ENCODE peak calls at places on chromosomes 4 and X, in five cellular contexts. M, U, C, V and H are unnamed samples.

GRCh38 chr4:100288167-100288566 is 97.9 kb upstream of the DDIT4L start:
- DNase-seq in V (peak; percentile 59), U (no peak), C (no peak), M (no peak), H (peak; percentile 48)

GRCh38 chr4:73631565-73632226 is 11.5 kb upstream of the RASSF6 start:
- DNase-seq in U (no peak), M (no peak), C (peak; percentile 32), V (no peak), H (no peak)

GRCh38 chrX:39903343-39903742 is 194.4 kb downstream of the BCOR start:
- DNase-seq in C (no peak), V (peak; percentile 77), M (no peak), U (no peak), H (peak; percentile 25)

GRCh38 chrX:119478504-119478903 is 10.3 kb downstream of the SLC25A5 start:
- DNase-seq in M (no peak), V (no peak), C (no peak), U (no peak), H (no peak)

GRCh38 chr4:93646225-93646930 is 182.2 kb upstream of the ATOH1 start:
- DNase-seq in M (no peak), U (no peak), C (no peak), V (no peak), H (peak; percentile 65)

GRCh38 chrX:72003811-72004750 is 93.4 kb downstream of the NHSL2 start:
- DNase-seq in M (peak; percentile 48), V (peak; percentile 44), C (no peak), U (peak; percentile 40), H (peak; percentile 42)

GRCh38 chr4:101600287-101600686 is 190.2 kb upstream of the BANK1 start:
- DNase-seq in C (no peak), M (no peak), V (no peak), U (no peak), H (no peak)

GRCh38 chr4:4848540-4848939 is 10.9 kb upstream of the MSX1 start:
- DNase-seq in M (no peak), U (no peak), C (no peak), V (no peak), H (no peak)

GRCh38 chr4:115883251-115883650 is 769.8 kb upstream of the NDST4 start:
- DNase-seq in C (no peak), U (no peak), M (no peak), V (no peak), H (no peak)

GRCh38 chr4:175339100-175339707 is 421.0 kb downstream of the ADAM29 start:
- DNase-seq in U (no peak), C (no peak), V (peak; percentile 73), M (no peak), H (no peak)

GRCh38 chr4:169268951-169269781 is 1.6 kb downstream of the SH3RF1 start:
- DNase-seq in M (no peak), V (peak; percentile 90), U (no peak), C (no peak), H (peak; percentile 74)

GRCh38 chr4:173518419-173519102 is 11.5 kb downstream of the HAND2 start:
- DNase-seq in U (no peak), M (peak; percentile 64), V (no peak), C (no peak), H (no peak)

GRCh38 chr4:6565691-6566431 is 9.1 kb upstream of the MAN2B2 start:
- DNase-seq in C (no peak), U (no peak), V (no peak), M (no peak), H (no peak)
- H3K9ac ChIP-seq in C (no peak overlapping the region), U (no peak overlapping the region), V (no peak overlapping the region), M (no peak overlapping the region), H (no peak overlapping the region)

GRCh38 chr4:25486171-25486570 is 109.1 kb downstream of the ANAPC4 start:
- DNase-seq in C (no peak), V (no peak), M (no peak), U (no peak), H (peak; percentile 50)
- TF ChIP-seq EZH2phosphoT487 in C (no peak), V (no peak), M (no peak), U (no peak), H (no peak)

GRCh38 chrX:134654398-134655012 is 3.8 kb downstream of the PLAC1 start:
- DNase-seq in M (no peak), V (no peak), U (no peak), C (no peak), H (no peak)
- H3K9ac ChIP-seq in M (no peak overlapping the region), V (no peak overlapping the region), U (no peak overlapping the region), C (no peak overlapping the region), H (no peak overlapping the region)

DNA sequence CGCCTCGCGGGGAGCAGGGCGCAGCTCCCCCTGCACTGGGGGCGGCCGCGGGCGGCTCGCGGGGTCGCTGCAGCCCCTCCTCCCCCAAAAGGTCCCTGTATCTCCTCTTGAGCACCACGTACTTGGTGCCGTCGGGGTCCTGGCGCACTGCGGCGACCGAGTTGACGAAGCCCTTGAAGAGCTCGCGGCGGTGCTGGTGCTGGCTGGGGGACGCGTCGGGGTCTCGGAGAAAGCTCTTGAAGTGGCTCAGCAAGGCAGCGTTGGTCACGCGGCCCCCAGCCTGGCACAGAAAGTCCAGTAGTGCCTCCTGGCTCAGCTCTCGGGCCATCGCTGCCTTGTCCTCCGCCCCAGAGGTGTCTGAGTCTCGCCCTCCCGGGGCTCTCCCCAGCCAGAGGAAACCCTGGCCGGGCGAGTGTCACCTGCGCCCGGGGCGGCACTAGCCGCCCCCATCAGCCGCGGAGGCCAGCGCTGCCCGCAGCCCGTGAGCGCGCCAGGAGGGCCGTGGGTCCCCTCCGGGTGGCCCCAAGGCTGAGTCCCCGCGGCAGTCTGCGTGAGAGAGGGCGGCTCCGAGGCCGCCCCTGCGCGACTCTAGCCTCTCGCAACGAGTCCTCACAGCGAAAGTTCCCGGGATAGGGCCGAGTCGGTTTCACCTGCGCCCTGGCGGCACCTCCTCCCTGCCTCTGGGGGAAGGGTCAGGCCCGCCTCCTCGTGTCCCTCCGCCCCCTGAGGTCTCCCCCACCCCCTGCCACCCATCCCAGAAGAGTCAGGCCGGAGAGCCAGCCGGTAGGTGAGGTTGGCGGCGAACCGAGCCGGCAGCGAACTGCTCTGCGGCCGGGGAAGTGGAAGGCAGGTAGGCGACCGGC is at the start of gene SOWAHB:
- DNase-seq in V (peak; percentile 29), U (peak; percentile 69), M (peak; percentile 58), C (peak; percentile 90), H (peak; percentile 84)
- TF ChIP-seq EZH2phosphoT487 in V (no peak), U (no peak), M (no peak), C (no peak), H (no peak)

GRCh38 chr4:132770776-132771175 is 378.3 kb upstream of the PCDH10 start:
- DNase-seq in M (no peak), U (no peak), C (no peak), V (no peak), H (no peak)

GRCh38 chr4:132763465-132763864 is 385.6 kb upstream of the PCDH10 start:
- DNase-seq in U (no peak), V (no peak), C (no peak), M (no peak), H (no peak)

GRCh38 chr4:132767901-132768300 is 381.2 kb upstream of the PCDH10 start:
- DNase-seq in C (no peak), V (no peak), M (no peak), U (no peak), H (no peak)
- H3K9ac ChIP-seq in C (no peak overlapping the region), V (no peak overlapping the region), M (no peak overlapping the region), U (no peak overlapping the region), H (no peak overlapping the region)

GRCh38 chrX:155997436-155997835 is at the start of gene IL9R:
- DNase-seq in C (peak; percentile 6), U (no peak), M (no peak), V (no peak), H (no peak)
- TF ChIP-seq EZH2phosphoT487 in C (no peak), U (no peak), M (no peak), V (no peak), H (no peak)

GRCh38 chrX:21374994-21375794 is 976 bp downstream of the CNKSR2 start:
- DNase-seq in V (no peak), U (no peak), M (peak; percentile 28), C (no peak), H (no peak)
- H3K9ac ChIP-seq in V (no peak overlapping the region), U (no peak overlapping the region), M (no peak overlapping the region), C (peak overlapping the region; percentile 69), H (no peak overlapping the region)